ENCODE peak calls at places on chromosomes 16 and 17, in five cellular contexts. G, Y, V, N and I are unnamed samples.

GRCh38 chr17:7987112-7987893 is 15.1 kb upstream of the GUCY2D start:
- DNase-seq in N (no peak), V (no peak), G (no peak), Y (peak; percentile 27), I (no peak)

GRCh38 chr16:46908540-46909372 is 24.6 kb downstream of the GPT2 start:
- DNase-seq in N (peak; percentile 72), G (peak; percentile 81), Y (peak; percentile 61), V (peak; percentile 68), I (peak; percentile 86)

GRCh38 chr17:35257080-35257701 is 14.3 kb downstream of the SLFN5 start:
- DNase-seq in Y (peak; percentile 41), G (no peak), V (no peak), N (no peak), I (no peak)

GRCh38 chr16:67504190-67505021 is 21.1 kb upstream of the AGRP start:
- DNase-seq in G (no peak), Y (peak; percentile 24), N (no peak), V (no peak), I (no peak)

GRCh38 chr16:15961060-15961511 is 11.7 kb downstream of the ABCC1 start:
- DNase-seq in G (no peak), Y (peak; percentile 68), V (no peak), N (no peak), I (no peak)

GRCh38 chr16:83727751-83728352 is 79.9 kb upstream of the HSBP1 start:
- DNase-seq in G (no peak), Y (no peak), N (no peak), V (no peak), I (no peak)

GRCh38 chr17:65529040-65529633 is 32.3 kb downstream of the AXIN2 start:
- DNase-seq in N (no peak), G (no peak), Y (no peak), V (no peak), I (no peak)

GRCh38 chr16:67801889-67802288 is 4.5 kb downstream of the RANBP10 start:
- DNase-seq in V (no peak), Y (no peak), N (no peak), G (no peak), I (no peak)

GRCh38 chr17:7289256-7290032 is 5.0 kb downstream of the YBX2 start:
- DNase-seq in N (no peak), G (no peak), Y (no peak), V (no peak), I (no peak)

GRCh38 chr17:15920758-15921239 is 24.1 kb upstream of the ADORA2B start:
- DNase-seq in Y (peak; percentile 97), N (no peak), G (no peak), V (peak; percentile 98), I (peak; percentile 30)

GRCh38 chr17:27566673-27567562 is 64.1 kb upstream of the LGALS9 start:
- DNase-seq in N (no peak), V (no peak), G (no peak), Y (peak; percentile 64), I (no peak)

GRCh38 chr16:19223235-19223847 is 55.3 kb downstream of the SYT17 start:
- DNase-seq in G (peak; percentile 89), V (no peak), Y (peak; percentile 4), N (peak; percentile 67), I (peak; percentile 67)

GRCh38 chr17:12627776-12628491 is 37.8 kb upstream of the MYOCD start:
- DNase-seq in N (no peak), Y (peak; percentile 83), G (no peak), V (peak; percentile 89), I (peak; percentile 82)

GRCh38 chr16:87457724-87458423 is 35.0 kb downstream of the ZCCHC14 start:
- DNase-seq in G (no peak), Y (peak; percentile 99), N (no peak), V (peak; percentile 96), I (peak; percentile 85)

GRCh38 chr16:46607529-46607928 is 13.7 kb downstream of the SHCBP1 start:
- DNase-seq in Y (peak; percentile 76), N (no peak), G (no peak), V (peak; percentile 73), I (peak; percentile 21)

GRCh38 chr16:67234180-67234597 is 7.3 kb downstream of the TMEM208 start:
- DNase-seq in V (no peak), G (no peak), Y (no peak), N (peak; percentile 18), I (no peak)

GRCh38 chr17:63534078-63534570 is 11.0 kb downstream of the KCNH6 start:
- DNase-seq in V (no peak), N (no peak), Y (no peak), G (no peak), I (no peak)

GRCh38 chr17:81685108-81685507 is 1.3 kb downstream of the HGS start:
- DNase-seq in N (no peak), V (peak; percentile 84), G (no peak), Y (peak; percentile 87), I (no peak)

GRCh38 chr16:53372942-53373871 is 61.1 kb upstream of the RBL2 start:
- DNase-seq in V (no peak), G (peak; percentile 87), Y (no peak), N (peak; percentile 60), I (no peak)

GRCh38 chr17:60904582-60904981 is 226.9 kb downstream of the BCAS3 start:
- DNase-seq in G (no peak), Y (no peak), N (no peak), V (no peak), I (no peak)

GRCh38 chr16:3654249-3654991 is at the start of gene DNASE1:
- DNase-seq in G (peak; percentile 85), Y (peak; percentile 36), N (peak; percentile 86), V (peak; percentile 52), I (peak; percentile 84)

GRCh38 chr17:13562271-13562800 is 39.4 kb downstream of the HS3ST3A1 start:
- DNase-seq in V (peak; percentile 91), G (no peak), Y (peak; percentile 97), N (no peak), I (no peak)

GRCh38 chr16:3773663-3774062 is 56.3 kb upstream of the TRAP1 start:
- DNase-seq in G (no peak), N (no peak), V (no peak), Y (no peak), I (no peak)

GRCh38 chr16:26197707-26198106 is 505.9 kb downstream of the HS3ST4 start:
- DNase-seq in Y (no peak), V (no peak), N (no peak), G (no peak), I (no peak)

GRCh38 chr17:39607851-39608130 is at the start of gene NEUROD2:
- DNase-seq in V (no peak), N (peak; percentile 32), Y (no peak), G (peak; percentile 55), I (no peak)

DNA sequence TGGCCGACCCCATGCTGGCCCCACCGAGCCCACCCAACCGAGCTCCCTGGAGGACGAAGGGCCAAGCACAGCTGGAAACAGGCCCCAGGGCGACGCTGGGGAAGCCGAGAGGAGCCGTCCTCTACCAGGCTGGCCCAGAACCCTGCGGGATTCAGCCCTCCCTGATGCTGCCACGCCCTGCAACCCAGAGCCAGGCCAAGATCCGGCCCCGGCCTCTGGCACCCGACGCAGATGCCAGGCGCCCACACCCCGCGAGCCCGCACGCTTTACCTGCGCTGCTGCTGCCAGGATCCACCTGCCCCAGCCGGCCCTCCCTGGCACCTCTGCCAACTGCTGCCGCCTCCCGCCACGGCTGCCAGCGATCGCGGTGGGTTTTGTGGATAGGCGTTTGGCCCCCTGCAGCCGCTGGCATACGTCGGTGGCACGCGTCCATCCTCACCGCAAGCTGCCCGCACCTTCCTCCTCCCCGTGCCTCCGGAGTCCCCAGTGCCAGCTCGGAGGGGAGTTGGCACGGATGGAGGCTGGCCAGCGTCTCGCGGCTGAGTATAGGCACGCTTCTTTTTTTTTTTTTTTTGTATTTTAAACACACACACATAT is 41.4 kb upstream of the ACSF3 start:
- DNase-seq in Y (no peak), G (no peak), N (no peak), V (no peak), I (no peak)
- H2BK15ac ChIP-seq in Y (no peak overlapping the region), G (no peak overlapping the region), N (no peak overlapping the region), V (no peak overlapping the region), I (no peak overlapping the region)

GRCh38 chr17:45836047-45837044 is 8.3 kb upstream of the SPPL2C start:
- DNase-seq in V (no peak), N (no peak), G (no peak), Y (no peak), I (no peak)

GRCh38 chr17:45837187-45837586 is 7.5 kb upstream of the SPPL2C start:
- DNase-seq in G (no peak), N (no peak), V (no peak), Y (no peak), I (no peak)

GRCh38 chr17:45838751-45839150 is 5.9 kb upstream of the SPPL2C start:
- DNase-seq in Y (no peak), V (no peak), G (no peak), N (no peak), I (no peak)

GRCh38 chr17:45839442-45839841 is 5.2 kb upstream of the SPPL2C start:
- DNase-seq in N (no peak), Y (no peak), V (no peak), G (no peak), I (no peak)

GRCh38 chr17:45837603-45838002 is 7.1 kb upstream of the SPPL2C start:
- DNase-seq in Y (no peak), V (no peak), G (no peak), N (no peak), I (no peak)
- H3K23ac ChIP-seq in Y (no peak overlapping the region), V (no peak overlapping the region), G (no peak overlapping the region), N (no peak overlapping the region), I (no peak overlapping the region)

DNA sequence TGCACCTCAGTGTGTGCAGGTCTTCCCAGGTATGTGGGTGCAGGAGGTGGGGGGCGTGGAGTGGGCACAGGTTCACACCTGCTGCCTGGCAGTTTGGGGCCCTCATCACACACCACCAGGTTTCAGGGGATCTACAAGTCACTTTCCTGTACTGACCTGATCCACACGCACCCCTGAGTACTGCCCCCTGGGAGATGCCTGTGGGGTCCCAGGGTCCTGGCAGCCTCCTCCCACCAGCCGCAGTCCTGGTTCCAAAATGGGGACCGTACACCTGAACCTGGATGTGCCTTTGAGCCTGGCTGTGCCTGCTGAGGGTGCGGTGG is 25.9 kb downstream of the RNF213 start:
- DNase-seq in G (no peak), N (no peak), V (no peak), Y (no peak), I (no peak)
- H3K4ac ChIP-seq in G (no peak overlapping the region), N (no peak overlapping the region), V (no peak overlapping the region), Y (no peak overlapping the region), I (no peak overlapping the region)

GRCh38 chr17:83100220-83100852 is 20.9 kb downstream of the METRNL start:
- DNase-seq in G (no peak), N (no peak), V (no peak), Y (no peak), I (no peak)

GRCh38 chr17:83101805-83102480 is 22.5 kb downstream of the METRNL start:
- DNase-seq in N (no peak), V (no peak), G (no peak), Y (no peak), I (no peak)

GRCh38 chr17:83099570-83100181 is 20.3 kb downstream of the METRNL start:
- DNase-seq in V (no peak), N (no peak), Y (no peak), G (no peak), I (no peak)

GRCh38 chr17:83099086-83099540 is 19.7 kb downstream of the METRNL start:
- DNase-seq in N (no peak), G (no peak), V (no peak), Y (no peak), I (no peak)

DNA sequence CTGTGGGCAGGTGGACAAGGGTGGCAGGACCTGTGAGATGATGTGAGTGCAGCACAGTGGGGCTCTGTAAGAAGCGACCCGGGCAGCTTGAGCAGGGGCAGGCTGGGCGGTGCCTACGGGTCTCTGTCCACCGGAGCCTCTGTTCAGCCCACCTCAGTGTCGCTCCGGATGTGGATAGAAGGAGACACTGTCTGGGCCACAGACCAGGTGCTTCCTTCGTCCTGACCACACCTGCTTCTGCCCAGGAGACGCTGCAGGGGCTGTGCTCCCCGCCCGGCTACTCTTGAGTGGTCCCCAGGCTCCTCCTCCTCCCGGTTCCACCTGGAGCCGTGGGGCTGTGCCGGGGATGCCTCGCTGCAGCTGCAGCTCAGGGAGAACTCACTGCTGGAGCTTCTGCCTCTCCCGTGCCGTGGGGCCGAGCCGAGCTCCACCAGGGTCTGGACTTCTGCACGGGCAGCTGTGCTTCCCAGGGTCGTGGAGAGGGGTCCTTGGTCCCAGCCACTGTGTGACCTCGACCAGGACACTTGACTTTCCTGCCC is 21.5 kb downstream of the METRNL start:
- DNase-seq in V (no peak), Y (no peak), N (no peak), G (no peak), I (no peak)
- H2BK15ac ChIP-seq in V (no peak overlapping the region), Y (peak overlapping the region; percentile 17), N (no peak overlapping the region), G (no peak overlapping the region), I (no peak overlapping the region)